ENCODE peak calls at places on chromosomes 1 and 21, in nine cellular contexts. U is heart right ventricle; M is tibial nerve; W is IMR-90; Q is prostate gland; N is PC-3; V is GM23338; L is upper lobe of right lung; C is CD8-positive, alpha-beta T cell. F is an unnamed sample.

GRCh38 chr1:204162498-204163074 is 3.6 kb downstream of the REN start:
- DNase-seq in N (peak; percentile 98), M (peak; percentile 48), W (peak; percentile 56), C (peak; percentile 61), Q (peak; percentile 90), U (peak; percentile 81), L (peak; percentile 90), V (peak; percentile 86), F (peak; percentile 95)

GRCh38 chr1:150606743-150607142 is 22.7 kb downstream of the ENSA start:
- DNase-seq in C (no peak), Q (no peak), W (no peak), N (no peak), V (no peak), L (no peak), U (no peak), M (no peak), F (no peak)

GRCh38 chr1:16617101-16617727 is 3.9 kb upstream of the NBPF1 start:
- DNase-seq in U (no peak), C (no peak), Q (no peak), W (no peak), L (peak; percentile 69), V (peak; percentile 47), N (no peak), M (peak; percentile 14), F (no peak)

GRCh38 chr1:87399264-87399663 is 70.6 kb downstream of the LMO4 start:
- DNase-seq in L (no peak), W (no peak), Q (no peak), C (no peak), N (peak; percentile 80), M (no peak), U (no peak), V (no peak), F (peak; percentile 79)

GRCh38 chr1:14745815-14746214 is 147.3 kb downstream of the KAZN start:
- DNase-seq in U (no peak), W (no peak), N (no peak), M (no peak), L (no peak), C (no peak), Q (no peak), V (no peak), F (no peak)

GRCh38 chr1:77829851-77830250 is 50.4 kb downstream of the MIGA1 start:
- DNase-seq in C (no peak), Q (no peak), N (no peak), M (no peak), V (no peak), U (no peak), L (no peak), W (no peak), F (no peak)

GRCh38 chr1:205774277-205775014 is 836 bp downstream of the RAB29 start:
- DNase-seq in U (no peak), N (no peak), L (no peak), M (no peak), W (no peak), C (peak; percentile 6), Q (no peak), V (peak; percentile 65), F (no peak)

GRCh38 chr21:31872452-31873274 is at the start of gene HUNK:
- DNase-seq in C (no peak), W (peak; percentile 54), U (peak; percentile 15), Q (peak; percentile 36), V (peak; percentile 73), N (no peak), M (no peak), L (peak; percentile 77), F (no peak)

GRCh38 chr1:241423541-241424479 is 66.8 kb upstream of the RGS7 start:
- DNase-seq in Q (no peak), L (peak; percentile 67), C (no peak), M (no peak), U (peak; percentile 15), N (peak; percentile 74), V (peak; percentile 78), W (peak; percentile 63), F (peak; percentile 7)

GRCh38 chr1:25168193-25169071 is 63.9 kb downstream of the SYF2 start:
- DNase-seq in N (peak; percentile 61), W (no peak), M (no peak), U (no peak), Q (no peak), C (no peak), L (no peak), V (peak; percentile 28), F (no peak)

GRCh38 chr1:25167269-25168192 is 64.8 kb downstream of the SYF2 start:
- DNase-seq in U (no peak), M (no peak), C (no peak), V (no peak), Q (no peak), N (peak; percentile 64), W (no peak), L (no peak), F (no peak)

GRCh38 chr1:25170439-25170838 is 61.9 kb downstream of the SYF2 start:
- DNase-seq in Q (no peak), M (no peak), V (no peak), U (no peak), C (no peak), W (no peak), L (no peak), N (no peak), F (no peak)

GRCh38 chr1:25169610-25170009 is 62.7 kb downstream of the SYF2 start:
- DNase-seq in C (no peak), U (no peak), N (no peak), W (no peak), M (no peak), V (no peak), Q (no peak), L (no peak), F (no peak)

GRCh38 chr1:25169168-25169567 is 63.1 kb downstream of the SYF2 start:
- DNase-seq in V (no peak), U (no peak), Q (no peak), C (no peak), M (no peak), L (no peak), W (no peak), N (no peak), F (no peak)
- H3K27ac ChIP-seq in V (no peak overlapping the region), U (no peak overlapping the region), Q (no peak overlapping the region), C (no peak overlapping the region), M (no peak overlapping the region), L (no peak overlapping the region), W (no peak overlapping the region), N (no peak overlapping the region), F (no peak overlapping the region)

GRCh38 chr1:193412748-193413147 is 226.3 kb upstream of the B3GALT2 start:
- DNase-seq in N (no peak), L (no peak), Q (no peak), C (no peak), U (no peak), M (no peak), W (no peak), V (no peak), F (no peak)

GRCh38 chr1:193411771-193412170 is 225.4 kb upstream of the B3GALT2 start:
- DNase-seq in L (no peak), M (no peak), C (no peak), V (no peak), N (no peak), W (no peak), Q (no peak), U (no peak), F (no peak)

GRCh38 chr1:193406901-193407300 is 220.5 kb upstream of the B3GALT2 start:
- DNase-seq in Q (no peak), M (no peak), U (no peak), N (peak; percentile 56), L (no peak), C (no peak), V (peak; percentile 76), W (peak; percentile 72), F (peak; percentile 51)

GRCh38 chr1:193413376-193413775 is 227.0 kb upstream of the B3GALT2 start:
- DNase-seq in L (no peak), M (no peak), N (no peak), Q (no peak), W (no peak), C (no peak), U (no peak), V (no peak), F (no peak)

DNA sequence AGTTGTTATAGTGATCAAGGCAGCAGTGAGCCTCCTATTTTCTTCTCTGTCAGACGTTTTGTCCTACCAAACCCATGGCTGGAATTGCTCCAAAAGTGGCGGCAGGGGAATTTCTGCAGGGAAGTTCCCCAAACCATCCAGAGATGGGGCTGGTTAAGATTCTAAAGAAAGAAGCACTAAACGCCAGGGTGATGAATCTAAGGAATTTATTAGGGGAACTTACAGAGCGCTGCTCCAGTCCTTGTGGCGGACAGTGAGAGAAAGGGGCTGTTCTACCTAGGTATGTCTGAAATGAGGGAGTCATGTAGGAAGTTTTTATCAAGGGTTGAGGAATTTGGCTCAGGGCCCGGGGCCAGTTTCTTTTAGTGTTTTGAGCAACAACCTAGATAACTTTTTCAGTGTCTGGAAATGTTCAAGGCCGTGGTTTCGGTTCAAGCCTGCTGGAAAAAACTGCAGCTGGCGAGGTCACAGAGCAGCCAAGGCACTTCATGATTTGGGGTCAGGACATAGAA is 222.4 kb upstream of the B3GALT2 start:
- DNase-seq in C (no peak), Q (peak; percentile 28), W (peak; percentile 75), L (peak; percentile 77), M (peak; percentile 37), U (peak; percentile 67), V (peak; percentile 24), N (no peak), F (no peak)
- TF ChIP-seq CTCF in C (no peak), Q (no peak), W (peak; percentile 0), L (no peak), M (no peak), U (no peak), V (no peak), N (no peak), F (no peak)

GRCh38 chr1:9235560-9235959 is 986 bp downstream of the H6PD start:
- DNase-seq in N (no peak), M (no peak), V (no peak), W (no peak), C (no peak), Q (no peak), U (no peak), L (peak; percentile 51), F (no peak)

GRCh38 chr1:9235123-9235513 is 544 bp downstream of the H6PD start:
- DNase-seq in V (peak; percentile 71), L (no peak), W (peak; percentile 62), N (peak; percentile 31), Q (no peak), M (no peak), C (no peak), U (no peak), F (peak; percentile 59)

GRCh38 chr1:9239622-9240401 is 5.2 kb downstream of the H6PD start:
- DNase-seq in Q (no peak), N (no peak), C (peak; percentile 13), U (peak; percentile 53), V (no peak), L (peak; percentile 77), M (no peak), W (peak; percentile 68), F (no peak)

GRCh38 chr1:9238550-9238949 is 4.0 kb downstream of the H6PD start:
- DNase-seq in W (peak; percentile 54), U (no peak), Q (no peak), C (no peak), M (no peak), V (no peak), L (no peak), N (no peak), F (no peak)

GRCh38 chr1:9238134-9238533 is 3.6 kb downstream of the H6PD start:
- DNase-seq in Q (no peak), U (no peak), V (no peak), N (no peak), W (no peak), C (no peak), L (peak; percentile 44), M (no peak), F (no peak)
- H3K27ac ChIP-seq in Q (peak overlapping the region; percentile 95), U (peak overlapping the region; percentile 65), V (no peak overlapping the region), N (no peak overlapping the region), W (no peak overlapping the region), C (no peak overlapping the region), L (peak overlapping the region; percentile 71), M (peak overlapping the region; percentile 37), F (no peak overlapping the region)

GRCh38 chr1:197775282-197776262 is at the start of gene DENND1B:
- DNase-seq in V (peak; percentile 89), N (peak; percentile 66), Q (peak; percentile 81), L (peak; percentile 94), U (peak; percentile 77), W (peak; percentile 61), C (peak; percentile 56), M (peak; percentile 20), F (peak; percentile 80)
- TF ChIP-seq CTCF in V (peak; percentile 0), N (no peak), Q (peak; percentile 10), L (peak; percentile 10), U (no peak), W (no peak), C (no peak), M (no peak), F (no peak)

F was measured in RWPE1.